ENCODE peak calls at places on chromosome 12, in eight cellular contexts. J, M, W, S, Z, T, A and N are unnamed samples.
A peak's percentile ranks its signal among the peaks of the same experiment; 100 is the strongest.

GRCh38 chr12:92702754-92703679 is at the start of gene PLEKHG7:
- DNase-seq in S (no peak), Z (no peak), W (no peak), M (peak; percentile 9), A (no peak), T (no peak), J (no peak), N (no peak)

GRCh38 chr12:128783129-128783574 is 40.6 kb downstream of the SLC15A4 start:
- DNase-seq in W (no peak), Z (no peak), M (no peak), S (no peak), T (no peak), A (peak; percentile 7), J (no peak), N (no peak)

GRCh38 chr12:10497602-10498001 is 8.1 kb upstream of the EIF2S3B start:
- DNase-seq in M (no peak), A (peak; percentile 40), W (no peak), T (no peak), Z (no peak), S (no peak), J (no peak), N (no peak)

GRCh38 chr12:56338643-56339422 is at the start of gene IL23A:
- DNase-seq in T (peak; percentile 73), W (peak; percentile 65), M (no peak), A (no peak), J (no peak), Z (no peak), S (no peak), N (no peak)

GRCh38 chr12:126811401-126811800 is 1455.6 kb upstream of the TMEM132C start:
- DNase-seq in W (no peak), M (no peak), S (no peak), J (peak; percentile 18), A (no peak), Z (no peak), T (no peak), N (no peak)

GRCh38 chr12:99985129-99985570 is 414 bp upstream of the ANKS1B start:
- DNase-seq in M (no peak), A (no peak), Z (no peak), S (no peak), T (no peak), J (no peak), W (no peak), N (no peak)

GRCh38 chr12:94157891-94158495 is 9.6 kb downstream of the PLXNC1 start:
- DNase-seq in M (no peak), A (no peak), T (no peak), Z (no peak), S (no peak), J (no peak), W (no peak), N (no peak)

GRCh38 chr12:26614217-26614616 is 218.8 kb downstream of the ITPR2 start:
- DNase-seq in S (no peak), J (peak; percentile 42), T (no peak), M (peak; percentile 49), W (peak; percentile 4), A (no peak), Z (no peak), N (peak; percentile 15)

GRCh38 chr12:106282457-106283097 is 20.0 kb upstream of the TCP11L2 start:
- DNase-seq in Z (peak; percentile 18), S (no peak), J (peak; percentile 39), A (peak; percentile 40), W (peak; percentile 33), M (peak; percentile 83), T (no peak), N (peak; percentile 25)

GRCh38 chr12:108616941-108617858 is 16.5 kb downstream of the SELPLG start:
- DNase-seq in A (peak; percentile 37), M (no peak), S (no peak), J (no peak), T (no peak), W (no peak), Z (no peak), N (no peak)

GRCh38 chr12:101552277-101552676 is 42.5 kb upstream of the MYBPC1 start:
- DNase-seq in A (no peak), T (no peak), J (no peak), M (peak; percentile 16), W (peak; percentile 13), Z (peak; percentile 27), S (no peak), N (no peak)

GRCh38 chr12:117513353-117513752 is 151.9 kb upstream of the NOS1 start:
- DNase-seq in M (no peak), Z (no peak), S (no peak), W (no peak), T (no peak), J (no peak), A (no peak), N (no peak)

GRCh38 chr12:32115404-32116104 is 8.9 kb downstream of the BICD1 start:
- DNase-seq in A (peak; percentile 99), W (peak; percentile 93), Z (peak; percentile 88), M (peak; percentile 91), J (no peak), S (no peak), T (peak; percentile 92), N (no peak)

GRCh38 chr12:130933269-130933995 is 20.3 kb upstream of the ADGRD1 start:
- DNase-seq in Z (no peak), J (no peak), T (no peak), S (no peak), M (peak; percentile 26), A (no peak), W (no peak), N (no peak)

GRCh38 chr12:52441320-52441911 is 7.2 kb upstream of the KRT75 start:
- DNase-seq in T (peak; percentile 78), S (no peak), Z (no peak), A (no peak), W (peak; percentile 73), J (no peak), M (peak; percentile 14), N (no peak)

GRCh38 chr12:24838531-24838950 is 110.4 kb downstream of the BCAT1 start:
- DNase-seq in S (no peak), T (no peak), M (no peak), W (no peak), A (peak; percentile 83), J (no peak), Z (peak; percentile 79), N (no peak)

GRCh38 chr12:51505363-51505762 is 80.7 kb downstream of the SLC4A8 start:
- DNase-seq in A (no peak), T (no peak), W (no peak), M (no peak), J (no peak), Z (no peak), S (no peak), N (no peak)

GRCh38 chr12:25436206-25436912 is 116.7 kb downstream of the LMNTD1 start:
- DNase-seq in Z (peak; percentile 25), J (peak; percentile 20), S (no peak), T (no peak), W (peak; percentile 73), A (peak; percentile 58), M (peak; percentile 83), N (peak; percentile 25)

DNA sequence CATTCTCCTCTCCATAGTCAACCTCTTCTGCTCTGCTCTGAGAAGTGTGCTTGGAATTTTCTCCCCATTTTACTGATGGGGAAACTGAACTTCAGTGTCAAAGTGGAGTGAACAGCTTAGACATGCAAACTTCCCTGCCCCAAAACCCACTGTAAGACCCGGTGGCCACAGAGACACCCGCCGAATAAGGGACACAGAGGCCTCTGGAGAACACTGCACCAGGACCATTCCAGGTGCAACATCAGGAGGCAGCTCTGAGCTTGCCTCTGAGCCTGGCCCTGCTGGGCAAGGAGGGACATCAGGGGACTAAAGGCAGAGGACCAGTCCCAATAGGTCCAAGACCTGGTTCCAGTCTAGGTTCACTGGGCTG is 1.7 kb downstream of the HDAC7 start:
- DNase-seq in S (no peak), J (no peak), A (no peak), T (no peak), M (no peak), Z (no peak), W (no peak), N (no peak)
- TF ChIP-seq CTCF in S (no peak), J (no peak), A (peak; percentile 16), T (no peak), M (no peak), Z (no peak), W (no peak), N (no peak)

GRCh38 chr12:455821-456220 is 3.9 kb upstream of the B4GALNT3 start:
- DNase-seq in S (no peak), J (no peak), W (no peak), T (no peak), A (no peak), Z (no peak), M (no peak), N (no peak)

GRCh38 chr12:450438-450837 is 9.3 kb upstream of the B4GALNT3 start:
- DNase-seq in M (no peak), J (no peak), W (no peak), Z (no peak), T (no peak), S (no peak), A (no peak), N (no peak)

GRCh38 chr12:457676-458075 is 2.1 kb upstream of the B4GALNT3 start:
- DNase-seq in A (no peak), T (no peak), W (no peak), J (no peak), M (no peak), S (no peak), Z (no peak), N (no peak)

GRCh38 chr12:449203-449602 is 10.5 kb upstream of the B4GALNT3 start:
- DNase-seq in M (no peak), A (no peak), T (no peak), Z (no peak), S (no peak), J (no peak), W (no peak), N (no peak)

GRCh38 chr12:452667-453210 is 7.0 kb upstream of the B4GALNT3 start:
- DNase-seq in T (no peak), A (no peak), W (no peak), M (no peak), S (no peak), Z (no peak), J (no peak), N (no peak)
- TF ChIP-seq CTCF in T (no peak), A (peak; percentile 35), W (no peak), M (no peak), S (no peak), Z (no peak), J (no peak), N (no peak)

GRCh38 chr12:2051700-2052625 is 824 bp upstream of the CACNA1C start:
- DNase-seq in J (peak; percentile 59), A (no peak), W (no peak), S (no peak), Z (no peak), M (no peak), T (no peak), N (no peak)
- TF ChIP-seq CTCF in J (no peak), A (no peak), W (no peak), S (no peak), Z (no peak), M (no peak), T (no peak), N (no peak)

DNA sequence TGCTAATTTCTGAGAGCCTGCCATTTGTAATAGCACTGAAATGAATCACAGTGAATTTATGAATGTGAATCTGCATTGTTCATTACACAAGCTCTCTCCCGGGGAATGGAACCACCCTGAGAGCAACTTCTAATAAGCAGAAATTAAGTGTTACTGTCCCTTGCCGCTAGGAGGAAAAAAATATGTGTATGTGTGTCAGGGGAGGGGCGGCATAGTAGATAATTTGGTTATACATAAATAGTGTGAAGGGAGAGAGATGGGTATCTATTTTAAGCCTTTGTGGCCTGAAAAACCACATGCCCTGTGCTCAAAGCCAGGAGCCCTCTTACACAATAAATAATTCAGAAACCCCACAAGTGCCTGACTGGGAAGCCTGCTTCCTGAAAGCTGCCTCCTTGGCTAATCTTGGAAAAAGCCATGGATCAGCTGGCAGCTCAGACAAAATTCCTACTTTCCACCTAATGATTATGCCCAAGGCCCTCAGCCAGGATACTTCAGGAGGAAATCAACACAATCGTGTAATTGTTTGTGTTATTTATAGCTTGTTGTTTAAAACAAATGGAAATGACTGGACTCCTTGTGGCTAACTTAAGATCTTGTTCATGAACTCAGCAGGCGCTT is 366.2 kb upstream of the KITLG start:
- DNase-seq in A (peak; percentile 41), M (no peak), J (no peak), S (no peak), W (no peak), Z (peak; percentile 26), T (no peak), N (no peak)
- TF ChIP-seq CTCF in A (peak; percentile 1), M (no peak), J (no peak), S (no peak), W (no peak), Z (no peak), T (no peak), N (no peak)